ENCODE peak calls at places on chromosomes 12 and 14, in nine cellular contexts. One of them, this sample, is unnamed.
A peak's percentile ranks its signal among the peaks of the same experiment; 100 is the strongest.

GRCh38 chr12:67434653-67435375 is 165.7 kb downstream of the CAND1 start:
- DNase-seq in GM12865: no peak
- DNase-seq in fibroblast of the aortic adventitia: peak; percentile 96
- DNase-seq in stimulated activated CD4-positive, alpha-beta T cell treated with anti-CD3 and anti-CD28 coated beads, Interleukin-2, amount 100 ng/mL, for 48 hours: no peak
- DNase-seq in astrocyte of the cerebellum: peak; percentile 88
- DNase-seq in T follicular helper cell: no peak
- DNase-seq in iPS-NIHi11: no peak
- DNase-seq in stimulated activated CD8-positive, alpha-beta memory T cell treated with anti-CD3 and anti-CD28 coated beads, Interleukin-12 subunit alpha, Interleukin-12 subunit beta, amount 100 ng/mL, for 1 hour: no peak
- DNase-seq in upper lobe of left lung: no peak
- DNase-seq in this sample: peak; percentile 88

GRCh38 chr14:100132161-100132902 is 27.1 kb downstream of the DEGS2 start:
- DNase-seq in GM12865: no peak
- DNase-seq in fibroblast of the aortic adventitia: peak; percentile 73
- DNase-seq in stimulated activated CD4-positive, alpha-beta T cell treated with anti-CD3 and anti-CD28 coated beads, Interleukin-2, amount 100 ng/mL, for 48 hours: no peak
- DNase-seq in astrocyte of the cerebellum: no peak
- DNase-seq in T follicular helper cell: no peak
- DNase-seq in iPS-NIHi11: no peak
- DNase-seq in stimulated activated CD8-positive, alpha-beta memory T cell treated with anti-CD3 and anti-CD28 coated beads, Interleukin-12 subunit alpha, Interleukin-12 subunit beta, amount 100 ng/mL, for 1 hour: no peak
- DNase-seq in upper lobe of left lung: peak; percentile 71
- DNase-seq in this sample: peak; percentile 53

GRCh38 chr12:52233462-52234141 is 559 bp downstream of the KRT7 start:
- DNase-seq in GM12865: no peak
- DNase-seq in fibroblast of the aortic adventitia: no peak
- DNase-seq in stimulated activated CD4-positive, alpha-beta T cell treated with anti-CD3 and anti-CD28 coated beads, Interleukin-2, amount 100 ng/mL, for 48 hours: no peak
- DNase-seq in astrocyte of the cerebellum: no peak
- DNase-seq in T follicular helper cell: no peak
- DNase-seq in iPS-NIHi11: peak; percentile 71
- DNase-seq in stimulated activated CD8-positive, alpha-beta memory T cell treated with anti-CD3 and anti-CD28 coated beads, Interleukin-12 subunit alpha, Interleukin-12 subunit beta, amount 100 ng/mL, for 1 hour: no peak
- DNase-seq in upper lobe of left lung: peak; percentile 19
- DNase-seq in this sample: no peak

GRCh38 chr12:33277386-33277785 is 162.2 kb downstream of the SYT10 start:
- DNase-seq in GM12865: no peak
- DNase-seq in fibroblast of the aortic adventitia: no peak
- DNase-seq in stimulated activated CD4-positive, alpha-beta T cell treated with anti-CD3 and anti-CD28 coated beads, Interleukin-2, amount 100 ng/mL, for 48 hours: no peak
- DNase-seq in astrocyte of the cerebellum: no peak
- DNase-seq in T follicular helper cell: no peak
- DNase-seq in iPS-NIHi11: no peak
- DNase-seq in stimulated activated CD8-positive, alpha-beta memory T cell treated with anti-CD3 and anti-CD28 coated beads, Interleukin-12 subunit alpha, Interleukin-12 subunit beta, amount 100 ng/mL, for 1 hour: no peak
- DNase-seq in upper lobe of left lung: no peak
- DNase-seq in this sample: no peak

GRCh38 chr12:101527682-101528081 is 52.5 kb downstream of the SPIC start:
- DNase-seq in GM12865: no peak
- DNase-seq in fibroblast of the aortic adventitia: no peak
- DNase-seq in stimulated activated CD4-positive, alpha-beta T cell treated with anti-CD3 and anti-CD28 coated beads, Interleukin-2, amount 100 ng/mL, for 48 hours: no peak
- DNase-seq in astrocyte of the cerebellum: no peak
- DNase-seq in T follicular helper cell: no peak
- DNase-seq in iPS-NIHi11: no peak
- DNase-seq in stimulated activated CD8-positive, alpha-beta memory T cell treated with anti-CD3 and anti-CD28 coated beads, Interleukin-12 subunit alpha, Interleukin-12 subunit beta, amount 100 ng/mL, for 1 hour: no peak
- DNase-seq in upper lobe of left lung: no peak
- DNase-seq in this sample: no peak

GRCh38 chr14:93023039-93023438 is 92.7 kb downstream of the ITPK1 start:
- DNase-seq in GM12865: peak; percentile 24
- DNase-seq in fibroblast of the aortic adventitia: no peak
- DNase-seq in stimulated activated CD4-positive, alpha-beta T cell treated with anti-CD3 and anti-CD28 coated beads, Interleukin-2, amount 100 ng/mL, for 48 hours: peak; percentile 6
- DNase-seq in astrocyte of the cerebellum: no peak
- DNase-seq in T follicular helper cell: no peak
- DNase-seq in iPS-NIHi11: peak; percentile 62
- DNase-seq in stimulated activated CD8-positive, alpha-beta memory T cell treated with anti-CD3 and anti-CD28 coated beads, Interleukin-12 subunit alpha, Interleukin-12 subunit beta, amount 100 ng/mL, for 1 hour: no peak
- DNase-seq in upper lobe of left lung: no peak
- DNase-seq in this sample: no peak

GRCh38 chr12:119807380-119807779 is 69.7 kb downstream of the CIT start:
- DNase-seq in GM12865: no peak
- DNase-seq in fibroblast of the aortic adventitia: no peak
- DNase-seq in stimulated activated CD4-positive, alpha-beta T cell treated with anti-CD3 and anti-CD28 coated beads, Interleukin-2, amount 100 ng/mL, for 48 hours: no peak
- DNase-seq in astrocyte of the cerebellum: no peak
- DNase-seq in T follicular helper cell: no peak
- DNase-seq in iPS-NIHi11: no peak
- DNase-seq in stimulated activated CD8-positive, alpha-beta memory T cell treated with anti-CD3 and anti-CD28 coated beads, Interleukin-12 subunit alpha, Interleukin-12 subunit beta, amount 100 ng/mL, for 1 hour: no peak
- DNase-seq in upper lobe of left lung: no peak
- DNase-seq in this sample: no peak

GRCh38 chr14:70879448-70879847 is 27.8 kb upstream of the PCNX1 start:
- DNase-seq in GM12865: no peak
- DNase-seq in fibroblast of the aortic adventitia: no peak
- DNase-seq in stimulated activated CD4-positive, alpha-beta T cell treated with anti-CD3 and anti-CD28 coated beads, Interleukin-2, amount 100 ng/mL, for 48 hours: no peak
- DNase-seq in astrocyte of the cerebellum: no peak
- DNase-seq in T follicular helper cell: no peak
- DNase-seq in iPS-NIHi11: no peak
- DNase-seq in stimulated activated CD8-positive, alpha-beta memory T cell treated with anti-CD3 and anti-CD28 coated beads, Interleukin-12 subunit alpha, Interleukin-12 subunit beta, amount 100 ng/mL, for 1 hour: no peak
- DNase-seq in upper lobe of left lung: no peak
- DNase-seq in this sample: no peak

GRCh38 chr12:52561880-52562449 is 9.0 kb upstream of the KRT71 start:
- DNase-seq in GM12865: peak; percentile 1
- DNase-seq in fibroblast of the aortic adventitia: no peak
- DNase-seq in stimulated activated CD4-positive, alpha-beta T cell treated with anti-CD3 and anti-CD28 coated beads, Interleukin-2, amount 100 ng/mL, for 48 hours: no peak
- DNase-seq in astrocyte of the cerebellum: no peak
- DNase-seq in T follicular helper cell: no peak
- DNase-seq in iPS-NIHi11: peak; percentile 49
- DNase-seq in stimulated activated CD8-positive, alpha-beta memory T cell treated with anti-CD3 and anti-CD28 coated beads, Interleukin-12 subunit alpha, Interleukin-12 subunit beta, amount 100 ng/mL, for 1 hour: no peak
- DNase-seq in upper lobe of left lung: peak; percentile 47
- DNase-seq in this sample: no peak

GRCh38 chr14:53450871-53451270 is 297.7 kb upstream of the DDHD1 start:
- DNase-seq in GM12865: no peak
- DNase-seq in fibroblast of the aortic adventitia: peak; percentile 55
- DNase-seq in stimulated activated CD4-positive, alpha-beta T cell treated with anti-CD3 and anti-CD28 coated beads, Interleukin-2, amount 100 ng/mL, for 48 hours: no peak
- DNase-seq in astrocyte of the cerebellum: no peak
- DNase-seq in T follicular helper cell: no peak
- DNase-seq in iPS-NIHi11: no peak
- DNase-seq in stimulated activated CD8-positive, alpha-beta memory T cell treated with anti-CD3 and anti-CD28 coated beads, Interleukin-12 subunit alpha, Interleukin-12 subunit beta, amount 100 ng/mL, for 1 hour: no peak
- DNase-seq in upper lobe of left lung: peak; percentile 41
- DNase-seq in this sample: no peak

GRCh38 chr14:104138098-104138890 is at the start of gene KIF26A:
- DNase-seq in GM12865: no peak
- DNase-seq in fibroblast of the aortic adventitia: no peak
- DNase-seq in stimulated activated CD4-positive, alpha-beta T cell treated with anti-CD3 and anti-CD28 coated beads, Interleukin-2, amount 100 ng/mL, for 48 hours: no peak
- DNase-seq in astrocyte of the cerebellum: no peak
- DNase-seq in T follicular helper cell: no peak
- DNase-seq in iPS-NIHi11: peak; percentile 89
- DNase-seq in stimulated activated CD8-positive, alpha-beta memory T cell treated with anti-CD3 and anti-CD28 coated beads, Interleukin-12 subunit alpha, Interleukin-12 subunit beta, amount 100 ng/mL, for 1 hour: no peak
- DNase-seq in upper lobe of left lung: no peak
- DNase-seq in this sample: peak; percentile 26

GRCh38 chr14:39229222-39229543 is 4.5 kb upstream of the MIA2 start:
- DNase-seq in GM12865: peak; percentile 67
- DNase-seq in fibroblast of the aortic adventitia: peak; percentile 50
- DNase-seq in stimulated activated CD4-positive, alpha-beta T cell treated with anti-CD3 and anti-CD28 coated beads, Interleukin-2, amount 100 ng/mL, for 48 hours: peak; percentile 38
- DNase-seq in astrocyte of the cerebellum: no peak
- DNase-seq in T follicular helper cell: no peak
- DNase-seq in iPS-NIHi11: no peak
- DNase-seq in stimulated activated CD8-positive, alpha-beta memory T cell treated with anti-CD3 and anti-CD28 coated beads, Interleukin-12 subunit alpha, Interleukin-12 subunit beta, amount 100 ng/mL, for 1 hour: peak; percentile 15
- DNase-seq in upper lobe of left lung: no peak
- DNase-seq in this sample: no peak

GRCh38 chr14:67418368-67419174 is 6.6 kb upstream of the PLEK2 start:
- DNase-seq in GM12865: no peak
- DNase-seq in fibroblast of the aortic adventitia: peak; percentile 46
- DNase-seq in stimulated activated CD4-positive, alpha-beta T cell treated with anti-CD3 and anti-CD28 coated beads, Interleukin-2, amount 100 ng/mL, for 48 hours: no peak
- DNase-seq in astrocyte of the cerebellum: no peak
- DNase-seq in T follicular helper cell: no peak
- DNase-seq in iPS-NIHi11: no peak
- DNase-seq in stimulated activated CD8-positive, alpha-beta memory T cell treated with anti-CD3 and anti-CD28 coated beads, Interleukin-12 subunit alpha, Interleukin-12 subunit beta, amount 100 ng/mL, for 1 hour: no peak
- DNase-seq in upper lobe of left lung: no peak
- DNase-seq in this sample: no peak

GRCh38 chr12:111126331-111126730 is 206.0 kb upstream of the MYL2 start:
- DNase-seq in GM12865: no peak
- DNase-seq in fibroblast of the aortic adventitia: no peak
- DNase-seq in stimulated activated CD4-positive, alpha-beta T cell treated with anti-CD3 and anti-CD28 coated beads, Interleukin-2, amount 100 ng/mL, for 48 hours: no peak
- DNase-seq in astrocyte of the cerebellum: no peak
- DNase-seq in T follicular helper cell: no peak
- DNase-seq in iPS-NIHi11: no peak
- DNase-seq in stimulated activated CD8-positive, alpha-beta memory T cell treated with anti-CD3 and anti-CD28 coated beads, Interleukin-12 subunit alpha, Interleukin-12 subunit beta, amount 100 ng/mL, for 1 hour: no peak
- DNase-seq in upper lobe of left lung: peak; percentile 36
- DNase-seq in this sample: no peak

GRCh38 chr14:74501135-74501614 is 7.6 kb downstream of the ISCA2 start:
- DNase-seq in GM12865: no peak
- DNase-seq in fibroblast of the aortic adventitia: peak; percentile 77
- DNase-seq in stimulated activated CD4-positive, alpha-beta T cell treated with anti-CD3 and anti-CD28 coated beads, Interleukin-2, amount 100 ng/mL, for 48 hours: no peak
- DNase-seq in astrocyte of the cerebellum: peak; percentile 80
- DNase-seq in T follicular helper cell: no peak
- DNase-seq in iPS-NIHi11: peak; percentile 66
- DNase-seq in stimulated activated CD8-positive, alpha-beta memory T cell treated with anti-CD3 and anti-CD28 coated beads, Interleukin-12 subunit alpha, Interleukin-12 subunit beta, amount 100 ng/mL, for 1 hour: no peak
- DNase-seq in upper lobe of left lung: peak; percentile 79
- DNase-seq in this sample: peak; percentile 81

GRCh38 chr12:105419606-105420005 is 89.1 kb downstream of the C12orf75 start:
- DNase-seq in GM12865: no peak
- DNase-seq in fibroblast of the aortic adventitia: no peak
- DNase-seq in stimulated activated CD4-positive, alpha-beta T cell treated with anti-CD3 and anti-CD28 coated beads, Interleukin-2, amount 100 ng/mL, for 48 hours: no peak
- DNase-seq in astrocyte of the cerebellum: no peak
- DNase-seq in T follicular helper cell: no peak
- DNase-seq in iPS-NIHi11: no peak
- DNase-seq in stimulated activated CD8-positive, alpha-beta memory T cell treated with anti-CD3 and anti-CD28 coated beads, Interleukin-12 subunit alpha, Interleukin-12 subunit beta, amount 100 ng/mL, for 1 hour: no peak
- DNase-seq in upper lobe of left lung: no peak
- DNase-seq in this sample: no peak

GRCh38 chr12:64304571-64304970 is 82.5 kb upstream of the KICS2 start:
- DNase-seq in GM12865: no peak
- DNase-seq in fibroblast of the aortic adventitia: no peak
- DNase-seq in stimulated activated CD4-positive, alpha-beta T cell treated with anti-CD3 and anti-CD28 coated beads, Interleukin-2, amount 100 ng/mL, for 48 hours: no peak
- DNase-seq in astrocyte of the cerebellum: no peak
- DNase-seq in T follicular helper cell: no peak
- DNase-seq in iPS-NIHi11: no peak
- DNase-seq in stimulated activated CD8-positive, alpha-beta memory T cell treated with anti-CD3 and anti-CD28 coated beads, Interleukin-12 subunit alpha, Interleukin-12 subunit beta, amount 100 ng/mL, for 1 hour: no peak
- DNase-seq in upper lobe of left lung: no peak
- DNase-seq in this sample: no peak

GRCh38 chr12:44812062-44812461 is 64.1 kb downstream of the NELL2 start:
- DNase-seq in GM12865: peak; percentile 59
- DNase-seq in fibroblast of the aortic adventitia: no peak
- DNase-seq in stimulated activated CD4-positive, alpha-beta T cell treated with anti-CD3 and anti-CD28 coated beads, Interleukin-2, amount 100 ng/mL, for 48 hours: peak; percentile 17
- DNase-seq in astrocyte of the cerebellum: no peak
- DNase-seq in T follicular helper cell: peak; percentile 28
- DNase-seq in iPS-NIHi11: no peak
- DNase-seq in stimulated activated CD8-positive, alpha-beta memory T cell treated with anti-CD3 and anti-CD28 coated beads, Interleukin-12 subunit alpha, Interleukin-12 subunit beta, amount 100 ng/mL, for 1 hour: peak; percentile 25
- DNase-seq in upper lobe of left lung: no peak
- DNase-seq in this sample: no peak

GRCh38 chr14:51716610-51717009 is 64.9 kb downstream of the FRMD6 start:
- DNase-seq in GM12865: peak; percentile 26
- DNase-seq in fibroblast of the aortic adventitia: no peak
- DNase-seq in stimulated activated CD4-positive, alpha-beta T cell treated with anti-CD3 and anti-CD28 coated beads, Interleukin-2, amount 100 ng/mL, for 48 hours: no peak
- DNase-seq in astrocyte of the cerebellum: no peak
- DNase-seq in T follicular helper cell: no peak
- DNase-seq in iPS-NIHi11: no peak
- DNase-seq in stimulated activated CD8-positive, alpha-beta memory T cell treated with anti-CD3 and anti-CD28 coated beads, Interleukin-12 subunit alpha, Interleukin-12 subunit beta, amount 100 ng/mL, for 1 hour: no peak
- DNase-seq in upper lobe of left lung: no peak
- DNase-seq in this sample: peak; percentile 30

GRCh38 chr12:103758310-103759089 is 82.5 kb downstream of the NT5DC3 start:
- DNase-seq in GM12865: no peak
- DNase-seq in fibroblast of the aortic adventitia: no peak
- DNase-seq in stimulated activated CD4-positive, alpha-beta T cell treated with anti-CD3 and anti-CD28 coated beads, Interleukin-2, amount 100 ng/mL, for 48 hours: no peak
- DNase-seq in astrocyte of the cerebellum: no peak
- DNase-seq in T follicular helper cell: no peak
- DNase-seq in iPS-NIHi11: peak; percentile 53
- DNase-seq in stimulated activated CD8-positive, alpha-beta memory T cell treated with anti-CD3 and anti-CD28 coated beads, Interleukin-12 subunit alpha, Interleukin-12 subunit beta, amount 100 ng/mL, for 1 hour: no peak
- DNase-seq in upper lobe of left lung: no peak
- DNase-seq in this sample: no peak